ENCODE peak calls at places on chromosome 16, in ten cellular contexts. One of them, this sample, is unnamed. For H3K4me1, the result is how much of the 10 kb centered on the place peaks cover.

GRCh38 chr16:4847774-4848587 is 700 bp downstream of the UBN1 start:
- DNase-seq in PC-3: peak
- DNase-seq in neural progenitor cell: peak
- DNase-seq in left ventricle myocardium inferior: peak
- DNase-seq in DND-41: peak
- DNase-seq in ovary: peak
- DNase-seq in RWPE2: no peak
- DNase-seq in mammary epithelial cell: peak
- DNase-seq in colonic mucosa: peak
- DNase-seq in stomach: peak
- DNase-seq in this sample: peak

GRCh38 chr16:57407521-57408353 is 3.2 kb downstream of the CCL17 start:
- DNase-seq in left ventricle myocardium inferior: no peak
- DNase-seq in neural progenitor cell: no peak
- DNase-seq in PC-3: no peak
- DNase-seq in ovary: no peak
- DNase-seq in stomach: no peak
- DNase-seq in mammary epithelial cell: no peak
- DNase-seq in RWPE2: no peak
- DNase-seq in DND-41: no peak
- DNase-seq in colonic mucosa: no peak
- DNase-seq in this sample: no peak

GRCh38 chr16:63575031-63575430 is 1538.8 kb upstream of the CDH8 start:
- DNase-seq in mammary epithelial cell: no peak
- DNase-seq in PC-3: no peak
- DNase-seq in neural progenitor cell: no peak
- DNase-seq in DND-41: no peak
- DNase-seq in RWPE2: no peak
- DNase-seq in left ventricle myocardium inferior: no peak
- DNase-seq in ovary: no peak
- DNase-seq in stomach: no peak
- DNase-seq in colonic mucosa: no peak
- DNase-seq in this sample: no peak

GRCh38 chr16:80924372-80924978 is 82.2 kb downstream of the CMC2 start:
- DNase-seq in neural progenitor cell: peak
- DNase-seq in PC-3: peak
- DNase-seq in DND-41: peak
- DNase-seq in ovary: peak
- DNase-seq in RWPE2: no peak
- DNase-seq in mammary epithelial cell: peak
- DNase-seq in colonic mucosa: peak
- DNase-seq in stomach: peak
- DNase-seq in left ventricle myocardium inferior: peak
- DNase-seq in this sample: peak

GRCh38 chr16:22191966-22192260 is 14.2 kb upstream of the EEF2K start:
- DNase-seq in DND-41: no peak
- DNase-seq in colonic mucosa: no peak
- DNase-seq in ovary: peak
- DNase-seq in stomach: no peak
- DNase-seq in mammary epithelial cell: peak
- DNase-seq in RWPE2: no peak
- DNase-seq in PC-3: no peak
- DNase-seq in left ventricle myocardium inferior: no peak
- DNase-seq in neural progenitor cell: no peak
- DNase-seq in this sample: peak

GRCh38 chr16:68287276-68288251 is 23.2 kb downstream of the SLC7A6OS start:
- DNase-seq in ovary: no peak
- DNase-seq in DND-41: peak
- DNase-seq in mammary epithelial cell: peak
- DNase-seq in colonic mucosa: no peak
- DNase-seq in stomach: no peak
- DNase-seq in neural progenitor cell: no peak
- DNase-seq in RWPE2: no peak
- DNase-seq in PC-3: peak
- DNase-seq in left ventricle myocardium inferior: peak
- DNase-seq in this sample: no peak

GRCh38 chr16:27480761-27481160 is 69.0 kb downstream of the GTF3C1 start:
- DNase-seq in DND-41: no peak
- DNase-seq in ovary: no peak
- DNase-seq in RWPE2: no peak
- DNase-seq in stomach: no peak
- DNase-seq in neural progenitor cell: no peak
- DNase-seq in colonic mucosa: no peak
- DNase-seq in mammary epithelial cell: no peak
- DNase-seq in PC-3: no peak
- DNase-seq in left ventricle myocardium inferior: no peak
- DNase-seq in this sample: no peak

GRCh38 chr16:52408197-52408845 is 138.6 kb downstream of the TOX3 start:
- DNase-seq in DND-41: no peak
- DNase-seq in ovary: no peak
- DNase-seq in PC-3: no peak
- DNase-seq in colonic mucosa: no peak
- DNase-seq in neural progenitor cell: no peak
- DNase-seq in mammary epithelial cell: no peak
- DNase-seq in stomach: no peak
- DNase-seq in RWPE2: no peak
- DNase-seq in left ventricle myocardium inferior: no peak
- DNase-seq in this sample: no peak

GRCh38 chr16:58197314-58198012 is 443 bp downstream of the CSNK2A2 start:
- DNase-seq in neural progenitor cell: peak
- DNase-seq in mammary epithelial cell: no peak
- DNase-seq in PC-3: no peak
- DNase-seq in ovary: peak
- DNase-seq in RWPE2: no peak
- DNase-seq in stomach: no peak
- DNase-seq in left ventricle myocardium inferior: no peak
- DNase-seq in colonic mucosa: no peak
- DNase-seq in DND-41: peak
- DNase-seq in this sample: peak

GRCh38 chr16:89116341-89117238 is 22.9 kb downstream of the ACSF3 start:
- DNase-seq in DND-41: no peak
- DNase-seq in PC-3: no peak
- DNase-seq in mammary epithelial cell: no peak
- DNase-seq in colonic mucosa: no peak
- DNase-seq in left ventricle myocardium inferior: peak
- DNase-seq in ovary: no peak
- DNase-seq in RWPE2: no peak
- DNase-seq in neural progenitor cell: no peak
- DNase-seq in stomach: no peak
- DNase-seq in this sample: no peak

GRCh38 chr16:89422905-89423630 is 67.3 kb downstream of the ANKRD11 start:
- DNase-seq in colonic mucosa: no peak
- DNase-seq in mammary epithelial cell: peak
- DNase-seq in stomach: no peak
- DNase-seq in left ventricle myocardium inferior: no peak
- DNase-seq in ovary: no peak
- DNase-seq in RWPE2: no peak
- DNase-seq in PC-3: peak
- DNase-seq in DND-41: no peak
- DNase-seq in neural progenitor cell: no peak
- DNase-seq in this sample: no peak

GRCh38 chr16:85296859-85297698 is 184.8 kb upstream of the CIBAR2 start:
- DNase-seq in left ventricle myocardium inferior: no peak
- DNase-seq in mammary epithelial cell: no peak
- DNase-seq in neural progenitor cell: peak
- DNase-seq in stomach: peak
- DNase-seq in DND-41: peak
- DNase-seq in ovary: no peak
- DNase-seq in colonic mucosa: peak
- DNase-seq in PC-3: peak
- DNase-seq in RWPE2: no peak
- DNase-seq in this sample: peak

GRCh38 chr16:1434644-1435592 is 4.0 kb downstream of the PERCC1 start:
- DNase-seq in RWPE2: no peak
- DNase-seq in colonic mucosa: no peak
- DNase-seq in ovary: no peak
- DNase-seq in stomach: no peak
- DNase-seq in PC-3: no peak
- DNase-seq in DND-41: no peak
- DNase-seq in neural progenitor cell: no peak
- DNase-seq in mammary epithelial cell: no peak
- DNase-seq in left ventricle myocardium inferior: no peak
- DNase-seq in this sample: no peak

DNA sequence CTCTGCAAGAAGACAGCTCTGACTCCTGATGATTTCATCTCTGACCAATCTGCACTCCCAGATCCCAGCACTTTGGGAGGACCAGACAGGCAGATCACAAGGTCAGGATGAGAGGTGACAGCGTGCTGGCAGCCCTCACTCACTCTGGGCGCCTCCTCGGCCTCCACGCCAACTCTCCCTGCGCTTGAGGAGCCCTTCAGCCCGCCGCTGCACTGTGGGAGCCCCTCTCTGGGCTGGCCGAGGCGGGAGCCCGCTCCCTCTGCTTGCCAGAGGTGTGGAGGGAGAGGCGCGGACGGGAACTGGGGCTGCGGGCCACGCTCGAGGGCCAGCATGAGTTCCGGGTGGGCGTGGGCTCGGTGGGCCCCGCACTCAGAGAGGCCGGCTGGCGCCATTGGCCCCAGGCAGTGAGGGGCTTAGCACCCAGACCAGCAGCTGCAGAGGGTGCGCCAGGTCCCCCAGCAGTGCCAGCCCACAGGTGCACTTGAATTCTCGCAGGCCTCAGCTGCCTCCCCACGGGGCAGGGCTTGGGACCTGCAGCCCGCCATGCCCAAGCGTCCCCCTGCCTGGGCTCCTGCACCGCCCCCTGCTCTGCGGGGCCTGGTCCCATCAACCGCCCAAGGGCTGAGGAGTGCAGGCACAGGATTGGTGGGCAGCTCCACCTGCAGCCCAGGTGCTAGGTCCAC is 2.4 kb upstream of the C16orf54 start:
- DNase-seq in ovary: no peak
- DNase-seq in DND-41: no peak
- DNase-seq in left ventricle myocardium inferior: no peak
- DNase-seq in RWPE2: no peak
- DNase-seq in neural progenitor cell: no peak
- DNase-seq in mammary epithelial cell: no peak
- DNase-seq in PC-3: no peak
- DNase-seq in stomach: no peak
- DNase-seq in colonic mucosa: peak
- DNase-seq in this sample: no peak
- H3K27ac ChIP-seq in ovary: no peak
- H3K27ac ChIP-seq in DND-41: no peak
- H3K27ac ChIP-seq in left ventricle myocardium inferior: no peak
- H3K27ac ChIP-seq in RWPE2: no peak
- H3K27ac ChIP-seq in neural progenitor cell: no peak
- H3K27ac ChIP-seq in mammary epithelial cell: no peak
- H3K27ac ChIP-seq in PC-3: no peak
- H3K27ac ChIP-seq in stomach: no peak
- H3K27ac ChIP-seq in colonic mucosa: peak
- H3K27ac ChIP-seq in this sample: no peak

DNA sequence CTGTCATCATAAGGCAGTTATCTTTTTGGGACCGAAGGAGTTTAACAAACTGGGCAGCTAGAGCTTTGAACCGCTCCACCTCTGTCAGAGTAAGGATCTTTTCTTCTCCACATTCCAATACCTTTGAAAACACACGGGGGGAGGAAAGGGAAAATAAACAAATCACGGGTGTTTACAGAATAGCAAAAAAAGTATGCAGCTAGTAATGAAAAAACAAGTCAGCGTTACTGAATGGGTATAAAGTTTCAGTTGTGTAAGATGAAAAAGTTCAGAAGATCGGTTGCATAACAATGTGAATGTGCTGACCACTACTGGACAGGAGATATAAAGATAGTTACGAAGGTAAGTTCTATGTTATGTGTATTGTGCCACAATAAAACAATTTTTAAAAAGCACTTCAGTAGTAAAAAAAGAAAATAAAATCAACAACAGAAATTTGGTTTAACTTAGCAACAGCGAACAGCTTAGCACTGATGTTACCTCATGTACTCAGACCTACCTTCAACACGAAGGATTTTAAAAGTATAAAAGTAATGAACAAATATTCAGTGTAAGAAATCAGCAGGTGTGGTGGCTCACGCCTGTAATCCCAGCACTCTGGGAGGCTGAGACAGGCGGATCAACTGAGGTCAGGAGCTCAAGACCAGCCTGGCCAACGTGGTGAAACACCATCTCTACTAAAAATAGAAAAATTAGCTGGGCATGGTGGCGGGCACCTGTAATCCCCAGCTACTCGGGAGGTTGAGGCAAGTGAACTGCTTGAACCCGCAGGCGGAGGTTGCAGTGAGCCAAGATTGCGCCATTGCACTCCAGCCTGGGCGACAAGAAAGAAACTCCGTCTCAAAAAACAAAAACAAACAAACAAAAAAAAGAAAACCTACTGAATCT is 34.3 kb downstream of the MARF1 start:
- DNase-seq in DND-41: no peak
- DNase-seq in stomach: no peak
- DNase-seq in colonic mucosa: no peak
- DNase-seq in PC-3: no peak
- DNase-seq in neural progenitor cell: no peak
- DNase-seq in mammary epithelial cell: no peak
- DNase-seq in ovary: no peak
- DNase-seq in RWPE2: no peak
- DNase-seq in left ventricle myocardium inferior: no peak
- DNase-seq in this sample: no peak
- TF ChIP-seq CTCF in DND-41: no peak
- TF ChIP-seq CTCF in stomach: no peak
- TF ChIP-seq CTCF in colonic mucosa: no peak
- TF ChIP-seq CTCF in PC-3: no peak
- TF ChIP-seq CTCF in neural progenitor cell: no peak
- TF ChIP-seq CTCF in mammary epithelial cell: no peak
- TF ChIP-seq CTCF in ovary: no peak
- TF ChIP-seq CTCF in RWPE2: no peak
- TF ChIP-seq CTCF in left ventricle myocardium inferior: no peak
- TF ChIP-seq CTCF in this sample: no peak

DNA sequence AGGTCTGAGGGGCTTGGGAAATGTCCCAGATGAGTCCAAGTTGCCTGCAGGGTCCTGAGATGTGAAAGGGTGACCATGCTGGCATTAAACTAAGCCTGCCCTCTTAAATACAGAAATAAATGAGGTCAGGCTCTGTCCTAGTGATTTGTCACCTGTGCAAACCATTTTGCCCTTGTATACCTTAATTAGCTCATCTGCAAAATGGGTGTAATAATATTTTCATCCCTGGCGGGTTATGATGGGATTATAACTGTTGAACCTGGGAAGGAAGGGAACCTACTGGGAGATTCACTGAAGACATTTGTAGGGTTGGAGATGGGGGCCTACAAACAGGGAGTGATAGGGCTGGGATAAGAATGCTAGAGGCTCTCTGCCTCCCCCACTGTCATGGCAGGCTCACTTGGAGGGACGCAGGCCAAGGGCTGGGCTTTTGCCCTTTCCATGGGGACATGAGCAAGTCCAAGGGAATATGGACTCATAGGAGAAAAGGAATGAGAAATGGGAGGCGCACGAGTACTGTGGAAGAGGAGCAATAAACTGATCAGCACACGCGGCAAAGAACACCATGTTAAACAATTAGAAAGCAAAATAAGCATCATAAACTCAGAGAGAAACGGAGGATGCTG is 4.4 kb downstream of the NKD1 start:
- DNase-seq in stomach: no peak
- DNase-seq in mammary epithelial cell: no peak
- DNase-seq in left ventricle myocardium inferior: no peak
- DNase-seq in PC-3: no peak
- DNase-seq in DND-41: no peak
- DNase-seq in ovary: no peak
- DNase-seq in neural progenitor cell: no peak
- DNase-seq in colonic mucosa: no peak
- DNase-seq in RWPE2: no peak
- DNase-seq in this sample: no peak
- H3K4me1 ChIP-seq in stomach: under half
- H3K4me1 ChIP-seq in mammary epithelial cell: under half
- H3K4me1 ChIP-seq in left ventricle myocardium inferior: under half
- H3K4me1 ChIP-seq in PC-3: under half
- H3K4me1 ChIP-seq in DND-41: under half
- H3K4me1 ChIP-seq in ovary: under half
- H3K4me1 ChIP-seq in neural progenitor cell: under half
- H3K4me1 ChIP-seq in colonic mucosa: under half
- H3K4me1 ChIP-seq in RWPE2: under half
- H3K4me1 ChIP-seq in this sample: under half

GRCh38 chr16:54063374-54063773 is 223.2 kb downstream of the IRX3 start:
- DNase-seq in mammary epithelial cell: no peak
- DNase-seq in RWPE2: no peak
- DNase-seq in PC-3: no peak
- DNase-seq in neural progenitor cell: no peak
- DNase-seq in DND-41: no peak
- DNase-seq in colonic mucosa: no peak
- DNase-seq in ovary: no peak
- DNase-seq in left ventricle myocardium inferior: no peak
- DNase-seq in stomach: no peak
- DNase-seq in this sample: no peak
- H3K27ac ChIP-seq in mammary epithelial cell: no peak
- H3K27ac ChIP-seq in RWPE2: no peak
- H3K27ac ChIP-seq in PC-3: no peak
- H3K27ac ChIP-seq in neural progenitor cell: no peak
- H3K27ac ChIP-seq in DND-41: no peak
- H3K27ac ChIP-seq in colonic mucosa: no peak
- H3K27ac ChIP-seq in ovary: no peak
- H3K27ac ChIP-seq in left ventricle myocardium inferior: peak
- H3K27ac ChIP-seq in stomach: no peak
- H3K27ac ChIP-seq in this sample: no peak

This sample was measured in OCI-LY7.